ENCODE peak calls at places on chromosomes 6 and 20, in four cellular contexts. K, C, Q and T are unnamed samples.

GRCh38 chr6:31534521-31535040 is 5.8 kb downstream of the MCCD1 start:
- DNase-seq in K (no peak), C (no peak), Q (no peak), T (no peak)

GRCh38 chr6:68876792-68877493 is 241.9 kb downstream of the ADGRB3 start:
- DNase-seq in K (peak; percentile 53), C (no peak), Q (peak; percentile 8), T (no peak)

GRCh38 chr6:170225852-170226417 is 64.9 kb downstream of the DLL1 start:
- DNase-seq in K (no peak), C (no peak), Q (no peak), T (no peak)

GRCh38 chr6:16735014-16735413 is 26.2 kb downstream of the ATXN1 start:
- DNase-seq in K (no peak), C (no peak), Q (no peak), T (no peak)

GRCh38 chr20:35601021-35601973 is 14.3 kb upstream of the SPAG4 start:
- DNase-seq in K (peak; percentile 72), C (peak; percentile 20), Q (peak; percentile 84), T (peak; percentile 75)

GRCh38 chr6:167005350-167006159 is 6.4 kb downstream of the CEP43 start:
- DNase-seq in K (no peak), C (no peak), Q (no peak), T (no peak)

GRCh38 chr6:159982726-159983506 is 14.0 kb downstream of the IGF2R start:
- DNase-seq in K (peak; percentile 67), C (no peak), Q (no peak), T (no peak)

GRCh38 chr6:3819161-3820110 is 29.7 kb upstream of the FAM50B start:
- DNase-seq in K (no peak), C (no peak), Q (no peak), T (no peak)

GRCh38 chr20:45518282-45518681 is 2.9 kb upstream of the SPINT3 start:
- DNase-seq in K (no peak), C (no peak), Q (no peak), T (no peak)

GRCh38 chr20:33917813-33918525 is 75.7 kb upstream of the RALY start:
- DNase-seq in K (no peak), C (no peak), Q (peak; percentile 64), T (no peak)

GRCh38 chr6:140711019-140711613 is 1336.7 kb upstream of the CITED2 start:
- DNase-seq in K (no peak), C (no peak), Q (no peak), T (no peak)

GRCh38 chr6:41503841-41504525 is 42.2 kb upstream of the FOXP4 start:
- DNase-seq in K (peak; percentile 50), C (no peak), Q (peak; percentile 49), T (peak; percentile 42)

GRCh38 chr6:143270026-143270425 is 180.5 kb downstream of the ADAT2 start:
- DNase-seq in K (peak; percentile 55), C (no peak), Q (no peak), T (peak; percentile 18)

GRCh38 chr6:67210450-67210849 is 1424.6 kb upstream of the ADGRB3 start:
- DNase-seq in K (no peak), C (no peak), Q (no peak), T (no peak)

GRCh38 chr20:63741676-63742380 is 2.3 kb downstream of the SLC2A4RG start:
- DNase-seq in K (no peak), C (no peak), Q (no peak), T (no peak)
- H3K4me3 ChIP-seq in K (peak overlapping the region; percentile 69), C (peak overlapping the region; percentile 63), Q (no peak overlapping the region), T (peak overlapping the region; percentile 86)

GRCh38 chr20:10282930-10283556 is 64.4 kb downstream of the SNAP25 start:
- DNase-seq in K (no peak), C (no peak), Q (no peak), T (no peak)

GRCh38 chr20:10278416-10278815 is 59.8 kb downstream of the SNAP25 start:
- DNase-seq in K (no peak), C (no peak), Q (no peak), T (no peak)

GRCh38 chr20:10281911-10282310 is 63.3 kb downstream of the SNAP25 start:
- DNase-seq in K (no peak), C (no peak), Q (no peak), T (no peak)

GRCh38 chr20:10277616-10278015 is 59.0 kb downstream of the SNAP25 start:
- DNase-seq in K (no peak), C (no peak), Q (no peak), T (no peak)

GRCh38 chr20:10280016-10280908 is 61.6 kb downstream of the SNAP25 start:
- DNase-seq in K (no peak), C (no peak), Q (no peak), T (no peak)
- H3K4me3 ChIP-seq in K (no peak overlapping the region), C (no peak overlapping the region), Q (no peak overlapping the region), T (no peak overlapping the region)

DNA sequence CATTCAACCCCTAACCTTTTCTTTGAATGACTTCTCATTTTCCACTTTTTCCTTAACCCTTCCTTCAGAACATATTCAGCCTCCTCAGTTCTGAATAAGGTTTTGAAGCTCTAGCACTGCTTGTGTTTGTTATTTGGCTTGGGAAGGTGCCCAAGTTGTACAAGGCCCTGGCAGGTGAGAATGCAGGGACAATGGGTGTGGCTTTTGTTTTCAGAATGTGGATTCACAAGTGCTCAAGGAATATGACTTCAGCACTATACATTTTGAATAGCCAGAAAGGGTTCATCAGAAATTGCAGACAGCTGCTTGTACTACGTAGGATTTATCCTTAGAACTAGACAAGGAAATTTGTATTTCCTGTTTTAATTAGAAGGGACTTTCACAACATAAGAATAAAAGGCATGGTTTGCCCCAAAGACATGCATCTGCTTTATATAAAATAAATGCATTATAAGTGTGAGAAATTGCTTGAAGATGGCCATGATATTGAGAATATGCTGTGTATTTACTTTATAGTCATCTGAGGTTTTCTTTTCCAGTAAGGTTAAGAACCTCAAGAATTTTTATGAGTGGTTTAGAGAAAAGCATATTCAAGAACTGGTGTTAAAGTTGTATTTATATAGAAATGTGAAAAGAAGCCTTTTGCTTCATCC is 29.3 kb upstream of the PRDM1 start:
- DNase-seq in K (no peak), C (no peak), Q (no peak), T (no peak)
- H3K4me3 ChIP-seq in K (no peak overlapping the region), C (no peak overlapping the region), Q (no peak overlapping the region), T (no peak overlapping the region)

DNA sequence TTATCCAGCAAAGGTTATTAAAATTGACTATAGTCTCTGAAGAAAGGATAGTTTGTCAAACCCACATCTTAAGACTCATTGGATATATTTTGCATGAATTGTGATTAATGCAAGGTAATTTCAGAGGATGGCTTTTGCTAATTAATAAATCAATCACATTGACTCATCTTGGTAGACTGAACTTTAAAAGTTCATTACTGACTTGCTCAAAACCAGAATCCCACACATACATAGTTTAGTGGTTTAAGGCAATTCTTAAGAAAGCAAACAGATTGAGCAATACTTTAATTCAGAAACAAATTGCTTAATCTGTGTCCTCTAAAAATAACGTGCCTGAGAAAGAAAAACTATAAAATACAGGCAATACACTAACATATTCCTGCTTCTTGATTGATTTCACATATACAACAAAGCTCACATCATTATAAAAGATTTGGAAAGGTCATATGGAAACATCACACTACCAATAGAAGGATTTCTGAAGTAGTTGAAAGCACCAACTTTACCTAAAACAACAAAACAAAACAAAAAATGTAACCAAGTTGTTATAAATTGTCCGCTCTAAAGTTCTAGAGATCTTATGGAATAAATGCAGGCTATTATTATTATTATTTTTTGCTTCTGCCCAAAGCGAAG is 63.1 kb upstream of the ZNF217 start:
- DNase-seq in K (peak; percentile 88), C (no peak), Q (peak; percentile 36), T (no peak)
- H3K4me3 ChIP-seq in K (no peak overlapping the region), C (no peak overlapping the region), Q (peak overlapping the region; percentile 24), T (no peak overlapping the region)

GRCh38 chr6:147510949-147511590 is 2.6 kb downstream of the SAMD5 start:
- DNase-seq in K (no peak), C (no peak), Q (no peak), T (no peak)
- H3K4me3 ChIP-seq in K (no peak overlapping the region), C (peak overlapping the region; percentile 70), Q (no peak overlapping the region), T (peak overlapping the region; percentile 83)

DNA sequence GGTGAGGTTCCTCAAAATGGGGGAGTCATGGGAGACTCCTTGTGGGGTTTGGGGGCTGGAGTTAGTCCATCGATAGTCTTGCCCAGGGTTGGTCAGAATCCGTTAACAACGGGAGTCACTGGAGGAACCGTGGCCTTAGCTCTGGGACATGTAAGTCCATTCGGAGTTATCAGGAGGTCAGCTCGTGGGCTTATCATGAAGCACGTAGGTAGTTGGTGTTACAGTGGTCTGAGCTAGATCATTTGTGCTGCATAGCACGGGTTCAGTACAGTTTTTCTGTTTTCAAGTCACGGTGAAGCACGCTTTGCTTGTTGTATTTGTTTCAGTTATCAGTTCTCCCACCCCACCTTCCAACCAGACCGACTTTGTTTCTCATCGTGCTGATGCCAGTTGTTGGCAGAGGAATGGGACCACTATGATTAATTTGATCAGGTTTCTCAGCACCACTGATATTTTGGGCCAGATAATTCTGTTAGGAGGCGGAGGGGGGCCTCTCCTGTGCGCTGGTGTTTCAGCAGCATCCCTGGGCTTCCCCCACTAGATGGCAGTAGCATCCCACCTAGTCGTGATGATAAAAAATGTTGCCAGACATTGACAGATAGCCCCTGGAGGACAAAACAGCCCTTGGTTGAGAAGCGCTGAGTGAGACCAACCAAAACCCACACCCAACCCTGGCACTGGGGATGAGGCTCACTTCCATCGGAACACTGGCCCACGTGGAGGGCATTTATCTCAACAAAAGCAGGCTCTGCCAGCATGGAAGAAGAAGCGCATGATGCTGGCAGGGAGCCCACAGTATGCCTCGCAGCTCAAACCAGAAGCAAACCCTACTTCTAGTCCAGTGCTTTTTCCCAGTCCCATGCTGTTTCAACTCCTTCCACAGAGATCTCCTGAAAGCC is 2.2 kb upstream of the APMAP start:
- DNase-seq in K (peak; percentile 78), C (peak; percentile 42), Q (peak; percentile 84), T (peak; percentile 41)
- H3K4me3 ChIP-seq in K (peak overlapping the region; percentile 51), C (no peak overlapping the region), Q (no peak overlapping the region), T (no peak overlapping the region)

DNA sequence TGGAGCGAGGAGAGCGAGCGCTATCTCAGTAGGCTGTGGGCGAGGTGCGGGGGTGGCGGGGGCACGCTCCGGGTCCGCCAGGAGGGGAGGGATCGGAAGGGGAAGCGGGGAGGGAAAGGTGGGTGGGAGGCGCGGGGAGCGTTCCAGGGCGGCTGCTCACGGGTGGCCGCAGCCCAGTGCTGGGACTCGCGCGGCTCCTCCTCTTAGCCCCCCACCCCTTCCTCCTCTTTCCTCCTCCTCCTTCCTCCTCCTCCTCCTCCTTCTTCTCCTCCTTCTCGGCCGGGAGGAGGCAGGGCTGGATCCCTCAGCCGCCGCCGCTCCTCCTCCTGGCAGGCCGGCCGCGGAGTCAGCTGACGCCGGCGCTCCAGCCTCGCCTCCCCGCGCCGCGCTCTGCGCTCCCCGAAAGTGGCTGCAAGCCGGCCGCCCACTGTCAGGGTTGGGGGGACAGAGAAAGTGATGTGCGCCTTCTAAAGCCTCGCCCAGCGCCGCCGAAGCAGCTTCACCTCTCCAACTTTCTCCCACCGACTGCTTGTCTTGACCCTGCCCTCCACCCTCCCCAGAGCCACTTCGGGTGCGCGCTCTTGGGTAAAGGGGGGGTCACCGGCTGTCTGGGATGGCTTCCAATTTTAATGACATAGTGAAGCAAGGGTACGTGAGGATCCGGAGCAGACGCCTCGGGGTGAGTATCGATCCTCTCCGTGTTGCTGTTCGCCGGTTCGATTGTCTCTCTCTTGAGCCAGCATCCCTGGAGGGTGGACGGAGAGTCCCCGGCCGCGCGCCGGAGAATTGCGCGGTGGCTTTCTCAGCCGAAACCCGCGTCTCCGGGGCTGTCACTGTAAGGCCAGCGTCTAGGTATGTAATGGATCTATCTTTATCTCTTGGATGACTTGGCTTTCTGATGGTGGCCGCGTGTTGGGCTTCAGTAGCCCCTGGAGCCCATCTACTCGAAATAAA is at the start of gene DOK5:
- DNase-seq in K (peak; percentile 54), C (no peak), Q (no peak), T (peak; percentile 67)
- H3K4me3 ChIP-seq in K (peak within 1 kb of the TSS; percentile 88), C (peak within 1 kb of the TSS; percentile 34), Q (no peak within 1 kb of the TSS), T (peak within 1 kb of the TSS; percentile 60)